ENCODE peak calls at places on chromosomes 3 and 15, in seven cellular contexts. One of them, this sample, is unnamed.

GRCh38 chr15:98647026-98647773 is 1.1 kb upstream of the IGF1R start:
- DNase-seq in coronary artery: peak
- DNase-seq in testis: peak
- DNase-seq in HL-60: peak
- DNase-seq in HepG2: peak
- DNase-seq in kidney: peak
- DNase-seq in heart right ventricle: peak
- DNase-seq in this sample: peak

GRCh38 chr15:90956551-90957104 is 1.9 kb downstream of the RCCD1 start:
- DNase-seq in HL-60: peak
- DNase-seq in kidney: peak
- DNase-seq in HepG2: no peak
- DNase-seq in heart right ventricle: peak
- DNase-seq in coronary artery: no peak
- DNase-seq in testis: peak
- DNase-seq in this sample: peak

GRCh38 chr3:123449092-123449985 is 449 bp upstream of the ADCY5 start:
- DNase-seq in kidney: no peak
- DNase-seq in HepG2: no peak
- DNase-seq in heart right ventricle: peak
- DNase-seq in HL-60: no peak
- DNase-seq in coronary artery: no peak
- DNase-seq in testis: peak
- DNase-seq in this sample: no peak

GRCh38 chr3:127822836-127823589 is 698 bp upstream of the MGLL start:
- DNase-seq in HL-60: peak
- DNase-seq in HepG2: no peak
- DNase-seq in coronary artery: peak
- DNase-seq in heart right ventricle: peak
- DNase-seq in testis: peak
- DNase-seq in kidney: peak
- DNase-seq in this sample: peak

GRCh38 chr3:127284258-127284657 is 3.6 kb downstream of the PRR20G start:
- DNase-seq in HL-60: no peak
- DNase-seq in HepG2: no peak
- DNase-seq in testis: no peak
- DNase-seq in heart right ventricle: no peak
- DNase-seq in kidney: no peak
- DNase-seq in coronary artery: no peak
- DNase-seq in this sample: no peak

GRCh38 chr3:86937306-86937791 is 53.6 kb downstream of the VGLL3 start:
- DNase-seq in HL-60: no peak
- DNase-seq in kidney: no peak
- DNase-seq in HepG2: no peak
- DNase-seq in testis: peak
- DNase-seq in heart right ventricle: peak
- DNase-seq in coronary artery: no peak
- DNase-seq in this sample: peak

GRCh38 chr15:98872777-98873176 is 134.8 kb downstream of the PGPEP1L start:
- DNase-seq in HL-60: peak
- DNase-seq in heart right ventricle: no peak
- DNase-seq in testis: no peak
- DNase-seq in kidney: no peak
- DNase-seq in HepG2: no peak
- DNase-seq in coronary artery: no peak
- DNase-seq in this sample: no peak

GRCh38 chr3:196203833-196204232 is 7.4 kb downstream of the ZDHHC19 start:
- DNase-seq in HL-60: no peak
- DNase-seq in heart right ventricle: no peak
- DNase-seq in coronary artery: no peak
- DNase-seq in testis: no peak
- DNase-seq in HepG2: no peak
- DNase-seq in kidney: no peak
- DNase-seq in this sample: no peak

GRCh38 chr15:50633653-50634052 is 52.9 kb downstream of the TRPM7 start:
- DNase-seq in HL-60: no peak
- DNase-seq in heart right ventricle: no peak
- DNase-seq in coronary artery: no peak
- DNase-seq in kidney: no peak
- DNase-seq in testis: no peak
- DNase-seq in HepG2: no peak
- DNase-seq in this sample: no peak

GRCh38 chr3:31833391-31834165 is 147.5 kb downstream of the OSBPL10 start:
- DNase-seq in HL-60: no peak
- DNase-seq in heart right ventricle: no peak
- DNase-seq in coronary artery: no peak
- DNase-seq in kidney: no peak
- DNase-seq in testis: no peak
- DNase-seq in HepG2: no peak
- DNase-seq in this sample: no peak

GRCh38 chr3:126731044-126731443 is 27.0 kb downstream of the CHCHD6 start:
- DNase-seq in testis: no peak
- DNase-seq in kidney: no peak
- DNase-seq in HepG2: no peak
- DNase-seq in HL-60: peak
- DNase-seq in heart right ventricle: no peak
- DNase-seq in coronary artery: no peak
- DNase-seq in this sample: no peak

GRCh38 chr3:16512435-16513140 is 911 bp downstream of the RFTN1 start:
- DNase-seq in HepG2: no peak
- DNase-seq in testis: peak
- DNase-seq in kidney: peak
- DNase-seq in coronary artery: peak
- DNase-seq in HL-60: peak
- DNase-seq in heart right ventricle: peak
- DNase-seq in this sample: peak
- TF ChIP-seq CTCF in HepG2: no peak
- TF ChIP-seq CTCF in testis: no peak
- TF ChIP-seq CTCF in kidney: no peak
- TF ChIP-seq CTCF in coronary artery: no peak
- TF ChIP-seq CTCF in HL-60: no peak
- TF ChIP-seq CTCF in heart right ventricle: no peak
- TF ChIP-seq CTCF in this sample: no peak

GRCh38 chr3:10962481-10963036 is 30.0 kb upstream of the SLC6A1 start:
- DNase-seq in coronary artery: no peak
- DNase-seq in HepG2: no peak
- DNase-seq in kidney: no peak
- DNase-seq in heart right ventricle: no peak
- DNase-seq in HL-60: no peak
- DNase-seq in testis: no peak
- DNase-seq in this sample: no peak
- TF ChIP-seq CTCF in coronary artery: no peak
- TF ChIP-seq CTCF in HepG2: no peak
- TF ChIP-seq CTCF in kidney: no peak
- TF ChIP-seq CTCF in heart right ventricle: no peak
- TF ChIP-seq CTCF in HL-60: no peak
- TF ChIP-seq CTCF in testis: no peak
- TF ChIP-seq CTCF in this sample: no peak

GRCh38 chr3:79175870-79176269 is 591.9 kb downstream of the ROBO1 start:
- DNase-seq in coronary artery: no peak
- DNase-seq in HL-60: no peak
- DNase-seq in kidney: no peak
- DNase-seq in HepG2: no peak
- DNase-seq in testis: no peak
- DNase-seq in heart right ventricle: no peak
- DNase-seq in this sample: no peak
- TF ChIP-seq CTCF in coronary artery: no peak
- TF ChIP-seq CTCF in HL-60: no peak
- TF ChIP-seq CTCF in kidney: no peak
- TF ChIP-seq CTCF in HepG2: no peak
- TF ChIP-seq CTCF in testis: no peak
- TF ChIP-seq CTCF in heart right ventricle: no peak
- TF ChIP-seq CTCF in this sample: no peak

DNA sequence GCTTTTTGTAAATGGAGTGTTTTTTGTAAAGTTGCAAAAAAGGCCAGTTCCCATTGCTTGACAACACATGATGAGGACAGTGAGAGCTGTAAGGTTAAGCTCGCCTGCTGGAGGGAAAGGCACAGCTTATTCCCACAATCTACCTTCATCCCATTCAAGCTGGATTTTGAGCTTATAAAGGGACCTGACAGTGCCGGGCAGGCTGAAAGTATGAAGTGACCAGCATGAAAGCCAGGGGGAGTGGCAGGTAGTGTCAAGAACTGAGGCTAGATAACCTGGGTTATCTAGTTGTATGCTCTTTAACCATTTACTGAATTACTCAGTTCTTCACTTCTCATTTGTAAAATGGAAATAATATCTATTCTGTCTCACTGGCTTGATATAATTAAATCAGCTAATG is 52.3 kb upstream of the KPNA4 start:
- DNase-seq in kidney: no peak
- DNase-seq in HL-60: no peak
- DNase-seq in testis: no peak
- DNase-seq in HepG2: no peak
- DNase-seq in heart right ventricle: no peak
- DNase-seq in coronary artery: no peak
- DNase-seq in this sample: no peak
- TF ChIP-seq CTCF in kidney: no peak
- TF ChIP-seq CTCF in HL-60: no peak
- TF ChIP-seq CTCF in testis: no peak
- TF ChIP-seq CTCF in HepG2: no peak
- TF ChIP-seq CTCF in heart right ventricle: no peak
- TF ChIP-seq CTCF in coronary artery: no peak
- TF ChIP-seq CTCF in this sample: peak